ENCODE peak calls at places on chromosome 22, in seven cellular contexts. F, U, A, O, V, G and X are unnamed samples.

GRCh38 chr22:45164217-45165123 is 745 bp downstream of the NUP50 start:
- DNase-seq in A (peak; percentile 25), U (no peak), G (peak; percentile 9), F (peak; percentile 38), O (peak; percentile 21), V (no peak), X (no peak)

GRCh38 chr22:39960791-39961746 is 872 bp downstream of the TMA7B start:
- DNase-seq in U (peak; percentile 99), G (peak; percentile 61), O (peak; percentile 96), A (peak; percentile 46), F (peak; percentile 92), V (peak; percentile 33), X (no peak)

GRCh38 chr22:24067587-24068376 is 56.7 kb downstream of the CABIN1 start:
- DNase-seq in A (no peak), U (no peak), F (no peak), O (no peak), V (no peak), G (no peak), X (no peak)

GRCh38 chr22:36383110-36383581 is 4.6 kb downstream of the MYH9 start:
- DNase-seq in G (peak; percentile 59), F (peak; percentile 65), A (peak; percentile 40), O (peak; percentile 97), V (no peak), U (no peak), X (no peak)

GRCh38 chr22:21734540-21735197 is 925 bp downstream of the YPEL1 start:
- DNase-seq in F (peak; percentile 71), A (no peak), G (no peak), V (no peak), U (no peak), O (peak; percentile 37), X (no peak)

GRCh38 chr22:35467788-35468187 is 67.8 kb downstream of the MCM5 start:
- DNase-seq in V (no peak), G (no peak), A (no peak), O (no peak), F (no peak), U (no peak), X (no peak)

GRCh38 chr22:42299586-42300285 is 29.3 kb upstream of the TCF20 start:
- DNase-seq in O (peak; percentile 29), F (peak; percentile 90), G (peak; percentile 37), A (peak; percentile 31), V (peak; percentile 23), U (no peak), X (no peak)

GRCh38 chr22:17091851-17092250 is 7.1 kb downstream of the IL17RA start:
- DNase-seq in A (no peak), U (no peak), F (no peak), O (no peak), G (no peak), V (no peak), X (no peak)

GRCh38 chr22:25672685-25673084 is 69.3 kb upstream of the MYO18B start:
- DNase-seq in V (no peak), A (no peak), U (no peak), F (peak; percentile 60), O (no peak), G (no peak), X (no peak)

GRCh38 chr22:29156507-29156906 is 49.2 kb upstream of the EMID1 start:
- DNase-seq in F (no peak), V (no peak), U (no peak), G (no peak), O (no peak), A (no peak), X (no peak)

GRCh38 chr22:47012589-47013365 is 250.3 kb downstream of the TBC1D22A start:
- DNase-seq in F (no peak), O (no peak), V (no peak), G (no peak), A (no peak), U (peak; percentile 2), X (no peak)

GRCh38 chr22:46256358-46256958 is 6.4 kb upstream of the CDPF1 start:
- DNase-seq in U (no peak), O (no peak), A (no peak), F (no peak), G (no peak), V (no peak), X (no peak)

GRCh38 chr22:44442186-44442465 is 55.9 kb downstream of the RTL6 start:
- DNase-seq in G (no peak), A (no peak), F (no peak), U (no peak), V (no peak), O (no peak), X (no peak)

GRCh38 chr22:21981874-21982273 is 713 bp downstream of the TOP3B start:
- DNase-seq in O (no peak), G (no peak), F (no peak), U (no peak), V (no peak), A (no peak), X (no peak)

GRCh38 chr22:38201718-38202436 is at the start of gene MAFF:
- DNase-seq in G (peak; percentile 77), O (peak; percentile 95), U (peak; percentile 88), V (peak; percentile 82), F (peak; percentile 97), A (peak; percentile 79), X (peak; percentile 95)

GRCh38 chr22:43658823-43659222 is 153.3 kb downstream of the EFCAB6 start:
- DNase-seq in U (no peak), A (no peak), O (no peak), F (no peak), G (no peak), V (no peak), X (no peak)

GRCh38 chr22:27531782-27532530 is 269.6 kb downstream of the MN1 start:
- DNase-seq in G (no peak), O (no peak), U (peak; percentile 45), V (no peak), A (no peak), F (no peak), X (no peak)

GRCh38 chr22:45645150-45645525 is 26.5 kb upstream of the ATXN10 start:
- DNase-seq in G (no peak), F (no peak), A (no peak), U (no peak), O (no peak), V (no peak), X (no peak)

GRCh38 chr22:23849009-23850006 is 8.4 kb upstream of the SLC2A11 start:
- DNase-seq in F (peak; percentile 90), G (peak; percentile 74), O (peak; percentile 81), V (peak; percentile 70), A (peak; percentile 84), U (no peak), X (peak; percentile 41)

GRCh38 chr22:29202231-29203192 is 3.2 kb upstream of the EMID1 start:
- DNase-seq in F (peak; percentile 73), A (peak; percentile 12), U (no peak), O (peak; percentile 99), G (peak; percentile 11), V (no peak), X (no peak)

GRCh38 chr22:41847300-41847699 is 14.4 kb downstream of the SREBF2 start:
- DNase-seq in U (no peak), V (no peak), A (no peak), O (no peak), F (no peak), G (no peak), X (no peak)

GRCh38 chr22:33314316-33314715 is 256.1 kb upstream of the SYN3 start:
- DNase-seq in O (no peak), F (no peak), A (no peak), U (no peak), G (no peak), V (no peak), X (no peak)

GRCh38 chr22:25898707-25899365 is 156.8 kb downstream of the MYO18B start:
- DNase-seq in F (peak; percentile 27), G (no peak), V (no peak), U (no peak), A (no peak), O (no peak), X (peak; percentile 8)

GRCh38 chr22:36541831-36542391 is 12.9 kb upstream of the EIF3D start:
- DNase-seq in G (no peak), U (peak; percentile 76), A (no peak), O (no peak), F (peak; percentile 23), V (peak; percentile 15), X (peak; percentile 64)

GRCh38 chr22:47195156-47195675 is 432.8 kb downstream of the TBC1D22A start:
- DNase-seq in A (no peak), G (no peak), F (peak; percentile 1), O (no peak), V (no peak), U (no peak), X (no peak)

GRCh38 chr22:38202437-38203089 is 769 bp downstream of the MAFF start:
- DNase-seq in V (no peak), G (peak; percentile 48), A (peak; percentile 39), O (peak; percentile 53), U (peak; percentile 93), F (peak; percentile 80), X (no peak)

GRCh38 chr22:17514092-17514491 is 49.2 kb upstream of the SLC25A18 start:
- DNase-seq in F (no peak), A (no peak), V (no peak), U (no peak), G (no peak), O (no peak), X (no peak)

GRCh38 chr22:45460288-45461109 is 42.2 kb upstream of the FBLN1 start:
- DNase-seq in V (no peak), U (no peak), A (no peak), G (no peak), O (no peak), F (no peak), X (no peak)

GRCh38 chr22:17828502-17829080 is 54.3 kb upstream of the BID start:
- DNase-seq in G (no peak), O (no peak), F (no peak), A (no peak), V (no peak), U (no peak), X (no peak)

GRCh38 chr22:44409691-44410316 is 88.2 kb downstream of the RTL6 start:
- DNase-seq in A (no peak), O (no peak), V (no peak), F (no peak), G (no peak), U (no peak), X (no peak)